ENCODE peak calls at places on chromosomes 16 and 17, in eight cellular contexts. One of them, this sample, is unnamed.

GRCh38 chr17:15469260-15469659 is 1.8 kb upstream of the CDRT4 start:
- DNase-seq in NCI-H1105: no peak
- DNase-seq in caudate nucleus: no peak
- DNase-seq in hippocampal formation: no peak
- DNase-seq in NCI-H1436: no peak
- DNase-seq in stimulated activated CD4-positive, alpha-beta T cell treated with anti-CD3 and anti-CD28 coated beads, Interleukin-2, amount 100 ng/mL, for 48 hours: no peak
- DNase-seq in GM13976: no peak
- DNase-seq in HS-5: no peak
- DNase-seq in this sample: no peak

GRCh38 chr16:9241177-9241576 is 149.7 kb downstream of the HAPSTR1 start:
- DNase-seq in stimulated activated CD4-positive, alpha-beta T cell treated with anti-CD3 and anti-CD28 coated beads, Interleukin-2, amount 100 ng/mL, for 48 hours: no peak
- DNase-seq in NCI-H1105: no peak
- DNase-seq in caudate nucleus: no peak
- DNase-seq in hippocampal formation: no peak
- DNase-seq in NCI-H1436: no peak
- DNase-seq in HS-5: no peak
- DNase-seq in GM13976: no peak
- DNase-seq in this sample: no peak

GRCh38 chr17:49715221-49715620 is 7.5 kb upstream of the SLC35B1 start:
- DNase-seq in NCI-H1105: no peak
- DNase-seq in GM13976: no peak
- DNase-seq in NCI-H1436: no peak
- DNase-seq in HS-5: no peak
- DNase-seq in hippocampal formation: no peak
- DNase-seq in stimulated activated CD4-positive, alpha-beta T cell treated with anti-CD3 and anti-CD28 coated beads, Interleukin-2, amount 100 ng/mL, for 48 hours: peak; percentile 20
- DNase-seq in caudate nucleus: no peak
- DNase-seq in this sample: no peak

GRCh38 chr17:4301066-4301465 is 37.3 kb upstream of the ANKFY1 start:
- DNase-seq in stimulated activated CD4-positive, alpha-beta T cell treated with anti-CD3 and anti-CD28 coated beads, Interleukin-2, amount 100 ng/mL, for 48 hours: no peak
- DNase-seq in NCI-H1436: no peak
- DNase-seq in NCI-H1105: no peak
- DNase-seq in caudate nucleus: peak; percentile 26
- DNase-seq in HS-5: no peak
- DNase-seq in hippocampal formation: peak; percentile 66
- DNase-seq in GM13976: no peak
- DNase-seq in this sample: no peak

GRCh38 chr17:42989726-42990652 is 8.2 kb upstream of the RPL27 start:
- DNase-seq in GM13976: no peak
- DNase-seq in NCI-H1105: no peak
- DNase-seq in HS-5: peak; percentile 33
- DNase-seq in hippocampal formation: no peak
- DNase-seq in stimulated activated CD4-positive, alpha-beta T cell treated with anti-CD3 and anti-CD28 coated beads, Interleukin-2, amount 100 ng/mL, for 48 hours: no peak
- DNase-seq in NCI-H1436: no peak
- DNase-seq in caudate nucleus: no peak
- DNase-seq in this sample: no peak

GRCh38 chr17:21495281-21495680 is 119.1 kb downstream of the KCNJ12 start:
- DNase-seq in HS-5: no peak
- DNase-seq in caudate nucleus: peak; percentile 5
- DNase-seq in hippocampal formation: peak; percentile 8
- DNase-seq in GM13976: no peak
- DNase-seq in NCI-H1105: peak; percentile 86
- DNase-seq in NCI-H1436: no peak
- DNase-seq in stimulated activated CD4-positive, alpha-beta T cell treated with anti-CD3 and anti-CD28 coated beads, Interleukin-2, amount 100 ng/mL, for 48 hours: no peak
- DNase-seq in this sample: no peak

GRCh38 chr16:84555418-84556196 is 51.1 kb upstream of the MEAK7 start:
- DNase-seq in hippocampal formation: peak; percentile 54
- DNase-seq in caudate nucleus: peak; percentile 39
- DNase-seq in NCI-H1436: peak; percentile 55
- DNase-seq in HS-5: no peak
- DNase-seq in GM13976: no peak
- DNase-seq in stimulated activated CD4-positive, alpha-beta T cell treated with anti-CD3 and anti-CD28 coated beads, Interleukin-2, amount 100 ng/mL, for 48 hours: no peak
- DNase-seq in NCI-H1105: no peak
- DNase-seq in this sample: no peak

GRCh38 chr17:36611345-36612072 is 10.1 kb downstream of the MRM1 start:
- DNase-seq in NCI-H1105: no peak
- DNase-seq in NCI-H1436: no peak
- DNase-seq in hippocampal formation: no peak
- DNase-seq in caudate nucleus: no peak
- DNase-seq in stimulated activated CD4-positive, alpha-beta T cell treated with anti-CD3 and anti-CD28 coated beads, Interleukin-2, amount 100 ng/mL, for 48 hours: no peak
- DNase-seq in HS-5: no peak
- DNase-seq in GM13976: no peak
- DNase-seq in this sample: no peak

GRCh38 chr16:56861092-56861610 is 3.9 kb upstream of the SLC12A3 start:
- DNase-seq in caudate nucleus: no peak
- DNase-seq in hippocampal formation: no peak
- DNase-seq in stimulated activated CD4-positive, alpha-beta T cell treated with anti-CD3 and anti-CD28 coated beads, Interleukin-2, amount 100 ng/mL, for 48 hours: no peak
- DNase-seq in NCI-H1436: no peak
- DNase-seq in NCI-H1105: no peak
- DNase-seq in GM13976: no peak
- DNase-seq in HS-5: no peak
- DNase-seq in this sample: no peak

GRCh38 chr16:66905633-66906539 is 12.8 kb downstream of the CDH16 start:
- DNase-seq in NCI-H1436: peak; percentile 56
- DNase-seq in HS-5: no peak
- DNase-seq in NCI-H1105: no peak
- DNase-seq in stimulated activated CD4-positive, alpha-beta T cell treated with anti-CD3 and anti-CD28 coated beads, Interleukin-2, amount 100 ng/mL, for 48 hours: no peak
- DNase-seq in hippocampal formation: no peak
- DNase-seq in GM13976: no peak
- DNase-seq in caudate nucleus: no peak
- DNase-seq in this sample: no peak

GRCh38 chr17:73474370-73474988 is 162.7 kb upstream of the CDC42EP4 start:
- DNase-seq in hippocampal formation: no peak
- DNase-seq in NCI-H1105: no peak
- DNase-seq in caudate nucleus: no peak
- DNase-seq in stimulated activated CD4-positive, alpha-beta T cell treated with anti-CD3 and anti-CD28 coated beads, Interleukin-2, amount 100 ng/mL, for 48 hours: no peak
- DNase-seq in GM13976: no peak
- DNase-seq in HS-5: peak; percentile 8
- DNase-seq in NCI-H1436: peak; percentile 56
- DNase-seq in this sample: no peak

GRCh38 chr16:73572135-73572534 is 524.2 kb upstream of the ZFHX3 start:
- DNase-seq in HS-5: no peak
- DNase-seq in stimulated activated CD4-positive, alpha-beta T cell treated with anti-CD3 and anti-CD28 coated beads, Interleukin-2, amount 100 ng/mL, for 48 hours: no peak
- DNase-seq in NCI-H1105: no peak
- DNase-seq in caudate nucleus: no peak
- DNase-seq in GM13976: no peak
- DNase-seq in hippocampal formation: peak; percentile 5
- DNase-seq in NCI-H1436: no peak
- DNase-seq in this sample: no peak

GRCh38 chr16:29950806-29951461 is 10.9 kb upstream of the TMEM219 start:
- DNase-seq in NCI-H1436: no peak
- DNase-seq in HS-5: no peak
- DNase-seq in NCI-H1105: no peak
- DNase-seq in hippocampal formation: no peak
- DNase-seq in caudate nucleus: no peak
- DNase-seq in stimulated activated CD4-positive, alpha-beta T cell treated with anti-CD3 and anti-CD28 coated beads, Interleukin-2, amount 100 ng/mL, for 48 hours: no peak
- DNase-seq in GM13976: no peak
- DNase-seq in this sample: no peak

GRCh38 chr16:56869513-56870270 is 4.7 kb downstream of the SLC12A3 start:
- DNase-seq in NCI-H1436: no peak
- DNase-seq in HS-5: no peak
- DNase-seq in stimulated activated CD4-positive, alpha-beta T cell treated with anti-CD3 and anti-CD28 coated beads, Interleukin-2, amount 100 ng/mL, for 48 hours: peak; percentile 40
- DNase-seq in caudate nucleus: no peak
- DNase-seq in hippocampal formation: no peak
- DNase-seq in NCI-H1105: no peak
- DNase-seq in GM13976: peak; percentile 74
- DNase-seq in this sample: no peak

GRCh38 chr17:2706911-2707510 is 4.6 kb downstream of the CLUH start:
- DNase-seq in HS-5: no peak
- DNase-seq in stimulated activated CD4-positive, alpha-beta T cell treated with anti-CD3 and anti-CD28 coated beads, Interleukin-2, amount 100 ng/mL, for 48 hours: no peak
- DNase-seq in NCI-H1436: no peak
- DNase-seq in GM13976: no peak
- DNase-seq in caudate nucleus: no peak
- DNase-seq in hippocampal formation: no peak
- DNase-seq in NCI-H1105: no peak
- DNase-seq in this sample: no peak

GRCh38 chr17:16460796-16461605 is 31.0 kb downstream of the LRRC75A start:
- DNase-seq in hippocampal formation: no peak
- DNase-seq in caudate nucleus: no peak
- DNase-seq in NCI-H1105: no peak
- DNase-seq in stimulated activated CD4-positive, alpha-beta T cell treated with anti-CD3 and anti-CD28 coated beads, Interleukin-2, amount 100 ng/mL, for 48 hours: no peak
- DNase-seq in GM13976: no peak
- DNase-seq in HS-5: no peak
- DNase-seq in NCI-H1436: no peak
- DNase-seq in this sample: no peak

GRCh38 chr17:58788199-58788598 is 32.5 kb downstream of the PPM1E start:
- DNase-seq in hippocampal formation: no peak
- DNase-seq in stimulated activated CD4-positive, alpha-beta T cell treated with anti-CD3 and anti-CD28 coated beads, Interleukin-2, amount 100 ng/mL, for 48 hours: no peak
- DNase-seq in NCI-H1436: no peak
- DNase-seq in HS-5: no peak
- DNase-seq in NCI-H1105: no peak
- DNase-seq in GM13976: no peak
- DNase-seq in caudate nucleus: no peak
- DNase-seq in this sample: no peak

GRCh38 chr17:35076874-35077273 is 13.4 kb upstream of the RFFL start:
- DNase-seq in stimulated activated CD4-positive, alpha-beta T cell treated with anti-CD3 and anti-CD28 coated beads, Interleukin-2, amount 100 ng/mL, for 48 hours: no peak
- DNase-seq in HS-5: no peak
- DNase-seq in caudate nucleus: no peak
- DNase-seq in NCI-H1105: no peak
- DNase-seq in GM13976: no peak
- DNase-seq in hippocampal formation: no peak
- DNase-seq in NCI-H1436: no peak
- DNase-seq in this sample: no peak

GRCh38 chr17:11948791-11949190 is 48.5 kb downstream of the ZNF18 start:
- DNase-seq in NCI-H1105: no peak
- DNase-seq in stimulated activated CD4-positive, alpha-beta T cell treated with anti-CD3 and anti-CD28 coated beads, Interleukin-2, amount 100 ng/mL, for 48 hours: no peak
- DNase-seq in HS-5: peak; percentile 36
- DNase-seq in caudate nucleus: no peak
- DNase-seq in hippocampal formation: no peak
- DNase-seq in GM13976: no peak
- DNase-seq in NCI-H1436: no peak
- DNase-seq in this sample: no peak

GRCh38 chr16:80337786-80338185 is 203.0 kb upstream of the DYNLRB2 start:
- DNase-seq in NCI-H1105: no peak
- DNase-seq in GM13976: no peak
- DNase-seq in caudate nucleus: no peak
- DNase-seq in hippocampal formation: no peak
- DNase-seq in HS-5: no peak
- DNase-seq in NCI-H1436: no peak
- DNase-seq in stimulated activated CD4-positive, alpha-beta T cell treated with anti-CD3 and anti-CD28 coated beads, Interleukin-2, amount 100 ng/mL, for 48 hours: no peak
- DNase-seq in this sample: no peak

GRCh38 chr17:76546556-76547182 is 6.8 kb downstream of the PRCD start:
- DNase-seq in stimulated activated CD4-positive, alpha-beta T cell treated with anti-CD3 and anti-CD28 coated beads, Interleukin-2, amount 100 ng/mL, for 48 hours: no peak
- DNase-seq in GM13976: no peak
- DNase-seq in hippocampal formation: no peak
- DNase-seq in NCI-H1105: no peak
- DNase-seq in caudate nucleus: no peak
- DNase-seq in NCI-H1436: no peak
- DNase-seq in HS-5: peak; percentile 88
- DNase-seq in this sample: no peak

GRCh38 chr16:23072084-23072599 is 77.1 kb downstream of the USP31 start:
- DNase-seq in stimulated activated CD4-positive, alpha-beta T cell treated with anti-CD3 and anti-CD28 coated beads, Interleukin-2, amount 100 ng/mL, for 48 hours: no peak
- DNase-seq in GM13976: no peak
- DNase-seq in caudate nucleus: no peak
- DNase-seq in NCI-H1105: no peak
- DNase-seq in hippocampal formation: peak; percentile 23
- DNase-seq in NCI-H1436: no peak
- DNase-seq in HS-5: no peak
- DNase-seq in this sample: no peak

GRCh38 chr17:28763804-28764266 is 20.0 kb downstream of the TRAF4 start:
- DNase-seq in stimulated activated CD4-positive, alpha-beta T cell treated with anti-CD3 and anti-CD28 coated beads, Interleukin-2, amount 100 ng/mL, for 48 hours: peak; percentile 75
- DNase-seq in NCI-H1436: peak; percentile 87
- DNase-seq in hippocampal formation: peak; percentile 25
- DNase-seq in GM13976: peak; percentile 70
- DNase-seq in NCI-H1105: peak; percentile 52
- DNase-seq in caudate nucleus: peak; percentile 38
- DNase-seq in HS-5: peak; percentile 43
- DNase-seq in this sample: peak; percentile 86

GRCh38 chr17:66652840-66653507 is 181.9 kb upstream of the CACNG5 start:
- DNase-seq in GM13976: no peak
- DNase-seq in HS-5: no peak
- DNase-seq in caudate nucleus: no peak
- DNase-seq in NCI-H1436: no peak
- DNase-seq in NCI-H1105: no peak
- DNase-seq in hippocampal formation: no peak
- DNase-seq in stimulated activated CD4-positive, alpha-beta T cell treated with anti-CD3 and anti-CD28 coated beads, Interleukin-2, amount 100 ng/mL, for 48 hours: no peak
- DNase-seq in this sample: no peak

GRCh38 chr16:86363057-86363490 is 147.3 kb upstream of the FOXF1 start:
- DNase-seq in hippocampal formation: no peak
- DNase-seq in NCI-H1105: no peak
- DNase-seq in stimulated activated CD4-positive, alpha-beta T cell treated with anti-CD3 and anti-CD28 coated beads, Interleukin-2, amount 100 ng/mL, for 48 hours: no peak
- DNase-seq in GM13976: no peak
- DNase-seq in NCI-H1436: no peak
- DNase-seq in caudate nucleus: no peak
- DNase-seq in HS-5: no peak
- DNase-seq in this sample: no peak

GRCh38 chr16:14475370-14476139 is 154.5 kb downstream of the PARN start:
- DNase-seq in stimulated activated CD4-positive, alpha-beta T cell treated with anti-CD3 and anti-CD28 coated beads, Interleukin-2, amount 100 ng/mL, for 48 hours: no peak
- DNase-seq in hippocampal formation: no peak
- DNase-seq in HS-5: no peak
- DNase-seq in NCI-H1105: no peak
- DNase-seq in NCI-H1436: peak; percentile 27
- DNase-seq in caudate nucleus: no peak
- DNase-seq in GM13976: no peak
- DNase-seq in this sample: no peak

GRCh38 chr17:46943511-46944393 is 20.8 kb downstream of the GOSR2 start:
- DNase-seq in NCI-H1436: no peak
- DNase-seq in GM13976: no peak
- DNase-seq in hippocampal formation: peak; percentile 31
- DNase-seq in HS-5: no peak
- DNase-seq in stimulated activated CD4-positive, alpha-beta T cell treated with anti-CD3 and anti-CD28 coated beads, Interleukin-2, amount 100 ng/mL, for 48 hours: no peak
- DNase-seq in caudate nucleus: peak; percentile 51
- DNase-seq in NCI-H1105: no peak
- DNase-seq in this sample: no peak

GRCh38 chr17:13002761-13003453 is 14.9 kb downstream of the ELAC2 start:
- DNase-seq in caudate nucleus: peak; percentile 76
- DNase-seq in HS-5: peak; percentile 14
- DNase-seq in NCI-H1436: peak; percentile 45
- DNase-seq in NCI-H1105: peak; percentile 67
- DNase-seq in stimulated activated CD4-positive, alpha-beta T cell treated with anti-CD3 and anti-CD28 coated beads, Interleukin-2, amount 100 ng/mL, for 48 hours: peak; percentile 40
- DNase-seq in GM13976: peak; percentile 77
- DNase-seq in hippocampal formation: peak; percentile 49
- DNase-seq in this sample: no peak

GRCh38 chr16:54284319-54284930 is 2.2 kb downstream of the IRX3 start:
- DNase-seq in hippocampal formation: no peak
- DNase-seq in NCI-H1105: peak; percentile 24
- DNase-seq in stimulated activated CD4-positive, alpha-beta T cell treated with anti-CD3 and anti-CD28 coated beads, Interleukin-2, amount 100 ng/mL, for 48 hours: no peak
- DNase-seq in GM13976: peak; percentile 55
- DNase-seq in NCI-H1436: no peak
- DNase-seq in HS-5: no peak
- DNase-seq in caudate nucleus: no peak
- DNase-seq in this sample: no peak

GRCh38 chr17:61818225-61818624 is 45.1 kb downstream of the BRIP1 start:
- DNase-seq in hippocampal formation: no peak
- DNase-seq in caudate nucleus: no peak
- DNase-seq in HS-5: no peak
- DNase-seq in NCI-H1436: no peak
- DNase-seq in GM13976: no peak
- DNase-seq in NCI-H1105: no peak
- DNase-seq in stimulated activated CD4-positive, alpha-beta T cell treated with anti-CD3 and anti-CD28 coated beads, Interleukin-2, amount 100 ng/mL, for 48 hours: no peak
- DNase-seq in this sample: no peak

GRCh38 chr16:87384162-87384999 is 805 bp upstream of the FBXO31 start:
- DNase-seq in hippocampal formation: no peak
- DNase-seq in caudate nucleus: peak; percentile 81
- DNase-seq in NCI-H1436: no peak
- DNase-seq in GM13976: peak; percentile 23
- DNase-seq in stimulated activated CD4-positive, alpha-beta T cell treated with anti-CD3 and anti-CD28 coated beads, Interleukin-2, amount 100 ng/mL, for 48 hours: no peak
- DNase-seq in NCI-H1105: no peak
- DNase-seq in HS-5: no peak
- DNase-seq in this sample: no peak

GRCh38 chr17:789160-789840 is 7.1 kb downstream of the MRM3 start:
- DNase-seq in NCI-H1105: no peak
- DNase-seq in hippocampal formation: no peak
- DNase-seq in caudate nucleus: no peak
- DNase-seq in stimulated activated CD4-positive, alpha-beta T cell treated with anti-CD3 and anti-CD28 coated beads, Interleukin-2, amount 100 ng/mL, for 48 hours: no peak
- DNase-seq in NCI-H1436: no peak
- DNase-seq in HS-5: no peak
- DNase-seq in GM13976: no peak
- DNase-seq in this sample: no peak

GRCh38 chr17:21397341-21398050 is 21.3 kb downstream of the KCNJ12 start:
- DNase-seq in GM13976: no peak
- DNase-seq in caudate nucleus: no peak
- DNase-seq in stimulated activated CD4-positive, alpha-beta T cell treated with anti-CD3 and anti-CD28 coated beads, Interleukin-2, amount 100 ng/mL, for 48 hours: no peak
- DNase-seq in NCI-H1105: no peak
- DNase-seq in NCI-H1436: no peak
- DNase-seq in hippocampal formation: no peak
- DNase-seq in HS-5: no peak
- DNase-seq in this sample: no peak

GRCh38 chr16:11060856-11061255 is 116.5 kb downstream of the CLEC16A start:
- DNase-seq in hippocampal formation: no peak
- DNase-seq in stimulated activated CD4-positive, alpha-beta T cell treated with anti-CD3 and anti-CD28 coated beads, Interleukin-2, amount 100 ng/mL, for 48 hours: no peak
- DNase-seq in HS-5: no peak
- DNase-seq in NCI-H1436: no peak
- DNase-seq in caudate nucleus: no peak
- DNase-seq in NCI-H1105: no peak
- DNase-seq in GM13976: no peak
- DNase-seq in this sample: no peak